ENCODE peak calls at places on chromosomes 12 and 14, in six cellular contexts. E is SK-N-SH; P is GM12864; I is CD8-positive, alpha-beta T cell; X is MG63; V is K562. C is an unnamed sample.

GRCh38 chr14:72024043-72024407 is 91.8 kb downstream of the RGS6 start:
- DNase-seq in E (peak; percentile 2), P (peak; percentile 58), I (peak; percentile 7), X (peak; percentile 4), V (peak; percentile 23), C (no peak)

GRCh38 chr12:69161835-69162234 is 77.5 kb upstream of the CPSF6 start:
- DNase-seq in E (peak; percentile 58), P (peak; percentile 35), I (no peak), X (no peak), V (peak; percentile 19), C (no peak)

GRCh38 chr14:94173885-94174621 is at the start of gene PPP4R4:
- DNase-seq in E (peak; percentile 97), P (peak; percentile 22), I (peak; percentile 77), X (peak; percentile 90), V (peak; percentile 93), C (peak; percentile 98)

GRCh38 chr12:45890276-45890675 is 100.1 kb downstream of the SCAF11 start:
- DNase-seq in E (no peak), P (no peak), I (no peak), X (no peak), V (no peak), C (no peak)

GRCh38 chr14:74251546-74252030 is 12.3 kb downstream of the VSX2 start:
- DNase-seq in E (peak; percentile 79), P (peak; percentile 57), I (peak; percentile 53), X (peak; percentile 62), V (peak; percentile 63), C (peak; percentile 58)

GRCh38 chr12:72271741-72272661 is at the start of gene TRHDE:
- DNase-seq in E (peak; percentile 61), P (no peak), I (no peak), X (peak; percentile 73), V (no peak), C (peak; percentile 59)

GRCh38 chr12:25839470-25839869 is 119.0 kb upstream of the RASSF8 start:
- DNase-seq in E (no peak), P (no peak), I (no peak), X (no peak), V (no peak), C (no peak)

GRCh38 chr12:120190985-120191480 is 3.5 kb downstream of the GCN1 start:
- DNase-seq in E (no peak), P (no peak), I (no peak), X (no peak), V (no peak), C (no peak)

GRCh38 chr14:37091651-37092050 is 80.8 kb downstream of the SLC25A21 start:
- DNase-seq in E (no peak), P (no peak), I (no peak), X (peak; percentile 40), V (no peak), C (no peak)

GRCh38 chr12:82910246-82910893 is 223.7 kb downstream of the TMTC2 start:
- DNase-seq in E (no peak), P (no peak), I (no peak), X (no peak), V (no peak), C (no peak)

GRCh38 chr12:115451785-115452736 is 768.1 kb upstream of the TBX3 start:
- DNase-seq in E (peak; percentile 88), P (no peak), I (no peak), X (peak; percentile 23), V (peak; percentile 49), C (peak; percentile 72)

GRCh38 chr14:61218765-61219164 is 62.4 kb downstream of the TMEM30B start:
- DNase-seq in E (peak; percentile 16), P (no peak), I (no peak), X (no peak), V (no peak), C (no peak)

GRCh38 chr12:123044351-123044750 is 63.9 kb downstream of the ARL6IP4 start:
- DNase-seq in E (no peak), P (no peak), I (no peak), X (no peak), V (no peak), C (no peak)

GRCh38 chr12:51270847-51271518 is 768 bp upstream of the SMAGP start:
- DNase-seq in E (no peak), P (no peak), I (no peak), X (peak; percentile 8), V (no peak), C (no peak)

GRCh38 chr12:62191747-62192485 is 68.3 kb upstream of the USP15 start:
- DNase-seq in E (peak; percentile 15), P (no peak), I (no peak), X (no peak), V (no peak), C (peak; percentile 19)

GRCh38 chr12:51752490-51752889 is 96.0 kb downstream of the FIGNL2 start:
- DNase-seq in E (no peak), P (no peak), I (no peak), X (peak; percentile 77), V (peak; percentile 20), C (no peak)

GRCh38 chr12:9870311-9870866 is 1.2 kb upstream of the CLEC2B start:
- DNase-seq in E (no peak), P (no peak), I (no peak), X (peak; percentile 61), V (no peak), C (no peak)

GRCh38 chr12:124764451-124764850 is 99.2 kb downstream of the SCARB1 start:
- DNase-seq in E (no peak), P (peak; percentile 44), I (no peak), X (peak; percentile 20), V (peak; percentile 35), C (no peak)

GRCh38 chr14:99947695-99948094 is 117.5 kb upstream of the EVL start:
- DNase-seq in E (no peak), P (no peak), I (no peak), X (no peak), V (no peak), C (no peak)

GRCh38 chr12:47990351-47991105 is 13.7 kb downstream of the COL2A1 start:
- DNase-seq in E (no peak), P (peak; percentile 72), I (peak; percentile 19), X (no peak), V (no peak), C (no peak)

GRCh38 chr12:73308079-73308478 is 1035.9 kb downstream of the TRHDE start:
- DNase-seq in E (no peak), P (no peak), I (no peak), X (no peak), V (no peak), C (no peak)

GRCh38 chr14:76322594-76323220 is 53.2 kb upstream of the ESRRB start:
- DNase-seq in E (no peak), P (no peak), I (no peak), X (no peak), V (no peak), C (no peak)

GRCh38 chr12:49451468-49452259 is 84.4 kb downstream of the SPATS2 start:
- DNase-seq in E (no peak), P (peak; percentile 40), I (no peak), X (no peak), V (no peak), C (no peak)

GRCh38 chr12:132484183-132484890 is 5.6 kb upstream of the FBRSL1 start:
- DNase-seq in E (no peak), P (no peak), I (no peak), X (no peak), V (no peak), C (no peak)

DNA sequence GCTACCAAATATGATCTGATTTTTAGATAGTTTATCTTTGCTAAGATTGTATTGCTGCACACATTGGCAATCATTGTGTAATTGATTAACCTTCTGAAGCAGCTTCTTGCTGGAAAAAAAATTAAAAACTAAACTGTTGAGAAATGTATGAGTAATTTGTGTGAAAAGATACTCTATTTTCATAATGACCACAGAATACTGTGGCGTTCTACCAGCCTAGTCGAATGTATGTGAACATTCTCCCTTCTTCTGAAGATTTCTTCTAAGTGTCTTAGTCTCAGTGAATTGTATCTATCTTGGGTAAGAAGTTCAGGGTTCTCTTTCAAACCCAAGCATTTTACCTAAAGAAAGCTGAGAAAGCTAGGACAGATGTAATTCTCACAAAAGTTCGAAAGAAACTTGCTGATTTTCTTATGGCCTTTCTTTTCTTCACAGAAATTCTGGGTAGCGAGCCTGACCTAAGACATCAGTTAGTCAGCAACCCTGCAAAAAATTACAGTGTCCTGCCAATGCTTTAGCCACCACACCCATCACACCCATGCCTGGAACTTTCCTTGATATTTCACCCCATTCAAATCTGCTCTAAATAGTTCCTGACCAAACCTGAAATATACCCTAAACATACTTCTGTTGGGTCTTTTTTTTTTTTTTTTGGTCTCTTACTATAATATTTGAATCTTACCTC is 27.1 kb upstream of the C12orf71 start:
- DNase-seq in E (no peak), P (no peak), I (no peak), X (no peak), V (no peak), C (no peak)
- H3K4me3 ChIP-seq in E (no peak overlapping the region), P (no peak overlapping the region), I (no peak overlapping the region), X (no peak overlapping the region), V (no peak overlapping the region), C (no peak overlapping the region)

DNA sequence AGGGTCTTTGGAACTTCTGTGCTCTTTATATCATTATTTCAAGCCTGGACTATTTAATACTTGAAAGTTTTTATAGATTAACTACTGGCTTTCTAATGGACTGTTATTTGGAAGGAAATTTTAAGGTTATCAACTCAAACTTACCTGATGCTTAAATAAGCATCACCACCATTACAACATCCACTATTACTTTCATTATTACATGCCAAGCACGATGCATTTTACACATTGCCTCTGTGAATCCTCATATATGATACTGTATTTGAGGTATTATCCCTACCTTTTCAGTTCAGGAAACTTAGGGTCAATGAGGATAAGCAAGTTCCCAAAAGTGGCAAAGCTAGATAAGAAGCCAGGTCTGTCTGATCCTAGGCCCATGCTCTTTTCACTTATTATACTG is 12.4 kb downstream of the ZBTB1 start:
- DNase-seq in E (no peak), P (no peak), I (no peak), X (no peak), V (no peak), C (no peak)
- H3K4me3 ChIP-seq in E (no peak overlapping the region), P (no peak overlapping the region), I (no peak overlapping the region), X (no peak overlapping the region), V (no peak overlapping the region), C (no peak overlapping the region)

GRCh38 chr12:118777550-118777949 is 203.8 kb upstream of the SRRM4 start:
- DNase-seq in E (no peak), P (no peak), I (no peak), X (no peak), V (no peak), C (no peak)

GRCh38 chr12:118778077-118778476 is 203.3 kb upstream of the SRRM4 start:
- DNase-seq in E (no peak), P (no peak), I (no peak), X (no peak), V (no peak), C (no peak)

GRCh38 chr12:118773956-118774723 is 207.2 kb upstream of the SRRM4 start:
- DNase-seq in E (peak; percentile 81), P (no peak), I (no peak), X (no peak), V (no peak), C (no peak)
- H3K4me3 ChIP-seq in E (no peak overlapping the region), P (no peak overlapping the region), I (no peak overlapping the region), X (no peak overlapping the region), V (no peak overlapping the region), C (no peak overlapping the region)

GRCh38 chr12:3002636-3003035 is 43.4 kb downstream of the TEAD4 start:
- DNase-seq in E (no peak), P (no peak), I (no peak), X (no peak), V (no peak), C (no peak)

GRCh38 chr12:3004655-3005565 is 45.7 kb downstream of the TEAD4 start:
- DNase-seq in E (peak; percentile 85), P (no peak), I (no peak), X (peak; percentile 12), V (no peak), C (no peak)

GRCh38 chr12:3000548-3001275 is 41.5 kb downstream of the TEAD4 start:
- DNase-seq in E (no peak), P (no peak), I (no peak), X (no peak), V (peak; percentile 46), C (no peak)

GRCh38 chr12:3005736-3006135 is 46.5 kb downstream of the TEAD4 start:
- DNase-seq in E (no peak), P (no peak), I (no peak), X (peak; percentile 41), V (no peak), C (no peak)

GRCh38 chr12:3003593-3003992 is 44.4 kb downstream of the TEAD4 start:
- DNase-seq in E (no peak), P (no peak), I (no peak), X (no peak), V (no peak), C (no peak)
- H3K4me3 ChIP-seq in E (no peak overlapping the region), P (no peak overlapping the region), I (no peak overlapping the region), X (no peak overlapping the region), V (no peak overlapping the region), C (no peak overlapping the region)